ENCODE peak calls at places on chromosomes 11 and 22, in ten cellular contexts. A, R, L, H, M, B, Q, C, W and P are unnamed samples.

GRCh38 chr11:78350646-78351165 is 66.9 kb downstream of the GAB2 start:
- DNase-seq in A (no peak), R (no peak), L (no peak), H (no peak), M (peak; percentile 66), B (no peak), Q (no peak), C (no peak), W (no peak), P (peak; percentile 21)

GRCh38 chr11:5690216-5690615 is 626 bp downstream of the TRIM22 start:
- DNase-seq in A (no peak), R (no peak), L (no peak), H (no peak), M (peak; percentile 32), B (no peak), Q (no peak), C (no peak), W (no peak), P (no peak)

GRCh38 chr11:3824714-3825472 is 15.9 kb downstream of the RHOG start:
- DNase-seq in A (peak; percentile 74), R (peak; percentile 62), L (no peak), H (peak; percentile 21), M (no peak), B (peak; percentile 32), Q (peak; percentile 76), C (peak; percentile 87), W (peak; percentile 44), P (no peak)

GRCh38 chr11:91230647-91231046 is 994.0 kb upstream of the FAT3 start:
- DNase-seq in A (no peak), R (no peak), L (no peak), H (no peak), M (no peak), B (no peak), Q (no peak), C (no peak), W (no peak), P (no peak)

GRCh38 chr11:45518096-45518852 is 147.1 kb downstream of the CHST1 start:
- DNase-seq in A (no peak), R (no peak), L (no peak), H (no peak), M (no peak), B (no peak), Q (no peak), C (no peak), W (no peak), P (no peak)

GRCh38 chr11:110777765-110778164 is 65.5 kb upstream of the ARHGAP20 start:
- DNase-seq in A (peak; percentile 24), R (no peak), L (no peak), H (no peak), M (peak; percentile 75), B (no peak), Q (no peak), C (no peak), W (no peak), P (no peak)

GRCh38 chr11:85787809-85788805 is 22.8 kb downstream of the SYTL2 start:
- DNase-seq in A (peak; percentile 54), R (no peak), L (no peak), H (no peak), M (no peak), B (no peak), Q (no peak), C (no peak), W (no peak), P (no peak)

GRCh38 chr22:21029486-21030025 is 2.8 kb downstream of the SLC7A4 start:
- DNase-seq in A (no peak), R (no peak), L (no peak), H (no peak), M (no peak), B (no peak), Q (no peak), C (no peak), W (no peak), P (no peak)

GRCh38 chr22:45946805-45947600 is 30.0 kb downstream of the WNT7B start:
- DNase-seq in A (no peak), R (no peak), L (no peak), H (no peak), M (no peak), B (peak; percentile 39), Q (no peak), C (no peak), W (no peak), P (no peak)

GRCh38 chr11:95016133-95016532 is 8.9 kb upstream of the KDM4E start:
- DNase-seq in A (no peak), R (no peak), L (no peak), H (no peak), M (no peak), B (no peak), Q (no peak), C (no peak), W (no peak), P (no peak)

GRCh38 chr11:11345099-11345498 is 8.0 kb downstream of the CSNK2A3 start:
- DNase-seq in A (no peak), R (no peak), L (no peak), H (no peak), M (no peak), B (no peak), Q (no peak), C (no peak), W (no peak), P (no peak)

GRCh38 chr22:22655452-22656108 is 11.2 kb downstream of the GGTLC2 start:
- DNase-seq in A (no peak), R (no peak), L (no peak), H (no peak), M (peak; percentile 13), B (no peak), Q (no peak), C (no peak), W (no peak), P (no peak)

GRCh38 chr11:114478768-114479167 is 39.5 kb downstream of the REXO2 start:
- DNase-seq in A (no peak), R (no peak), L (no peak), H (no peak), M (peak; percentile 19), B (no peak), Q (no peak), C (no peak), W (no peak), P (no peak)

GRCh38 chr11:117766576-117766975 is 30.4 kb downstream of the DSCAML1 start:
- DNase-seq in A (no peak), R (no peak), L (no peak), H (no peak), M (no peak), B (no peak), Q (no peak), C (no peak), W (no peak), P (no peak)